ENCODE peak calls at places on chromosomes 5 and 9, in seven cellular contexts. F, X, W, M, K, C and O are unnamed samples.

GRCh38 chr9:126569036-126569435 is 44.7 kb upstream of the LMX1B start:
- DNase-seq in F (no peak), X (no peak), W (no peak), M (no peak), K (no peak), C (no peak), O (no peak)

GRCh38 chr5:147613359-147613758 is 103.5 kb upstream of the DPYSL3 start:
- DNase-seq in F (peak; percentile 43), X (no peak), W (no peak), M (no peak), K (no peak), C (no peak), O (no peak)

GRCh38 chr5:73367650-73368049 is 80.9 kb downstream of the FOXD1 start:
- DNase-seq in F (no peak), X (no peak), W (no peak), M (no peak), K (no peak), C (no peak), O (no peak)

GRCh38 chr5:111747336-111747735 is 9.7 kb downstream of the NREP start:
- DNase-seq in F (no peak), X (no peak), W (no peak), M (no peak), K (no peak), C (no peak), O (no peak)

GRCh38 chr9:122218070-122218884 is 10.5 kb downstream of the LHX6 start:
- DNase-seq in F (no peak), X (no peak), W (no peak), M (no peak), K (no peak), C (no peak), O (no peak)

GRCh38 chr5:81750308-81751008 is 439 bp downstream of the SSBP2 start:
- DNase-seq in F (no peak), X (peak; percentile 56), W (no peak), M (peak; percentile 12), K (peak; percentile 50), C (no peak), O (no peak)

GRCh38 chr5:11268894-11269293 is 507.9 kb upstream of the DAP start:
- DNase-seq in F (no peak), X (no peak), W (no peak), M (no peak), K (no peak), C (no peak), O (no peak)

GRCh38 chr5:105752801-105753200 is 1917.9 kb downstream of the EFNA5 start:
- DNase-seq in F (peak; percentile 10), X (no peak), W (peak; percentile 2), M (no peak), K (no peak), C (no peak), O (no peak)

GRCh38 chr5:61281686-61282085 is 50.4 kb upstream of the ZSWIM6 start:
- DNase-seq in F (no peak), X (no peak), W (no peak), M (no peak), K (no peak), C (no peak), O (no peak)

GRCh38 chr5:140346348-140347221 is at the start of gene HBEGF:
- DNase-seq in F (no peak), X (peak; percentile 72), W (peak; percentile 51), M (peak; percentile 25), K (peak; percentile 92), C (peak; percentile 24), O (peak; percentile 87)

GRCh38 chr5:98772415-98773213 is 849 bp upstream of the RGMB start:
- DNase-seq in F (no peak), X (no peak), W (peak; percentile 64), M (no peak), K (peak; percentile 66), C (peak; percentile 91), O (peak; percentile 78)

GRCh38 chr5:1725641-1726468 is 73.8 kb downstream of the MRPL36 start:
- DNase-seq in F (no peak), X (no peak), W (no peak), M (peak; percentile 0), K (peak; percentile 17), C (no peak), O (no peak)

GRCh38 chr5:81389015-81389414 is 4.9 kb downstream of the ACOT12 start:
- DNase-seq in F (no peak), X (no peak), W (no peak), M (no peak), K (no peak), C (no peak), O (no peak)

GRCh38 chr5:43482490-43483064 is 1.1 kb downstream of the TMEM267 start:
- DNase-seq in F (no peak), X (no peak), W (no peak), M (no peak), K (no peak), C (no peak), O (no peak)

GRCh38 chr9:33164138-33164809 is 2.9 kb downstream of the B4GALT1 start:
- DNase-seq in F (no peak), X (peak; percentile 60), W (no peak), M (no peak), K (no peak), C (no peak), O (no peak)

GRCh38 chr5:61632064-61632463 is 300.0 kb downstream of the ZSWIM6 start:
- DNase-seq in F (no peak), X (no peak), W (no peak), M (no peak), K (no peak), C (no peak), O (no peak)

GRCh38 chr5:74040065-74040551 is 414.1 kb downstream of the ARHGEF28 start:
- DNase-seq in F (peak; percentile 83), X (no peak), W (peak; percentile 61), M (no peak), K (no peak), C (no peak), O (no peak)

GRCh38 chr9:37408933-37409710 is 13.4 kb upstream of the GRHPR start:
- DNase-seq in F (no peak), X (peak; percentile 95), W (no peak), M (peak; percentile 57), K (no peak), C (no peak), O (no peak)

GRCh38 chr5:175696139-175696854 is 38.4 kb downstream of the HRH2 start:
- DNase-seq in F (no peak), X (peak; percentile 33), W (peak; percentile 67), M (peak; percentile 39), K (peak; percentile 77), C (no peak), O (peak; percentile 63)

GRCh38 chr5:10528056-10528816 is 35.6 kb upstream of the ANKRD33B start:
- DNase-seq in F (no peak), X (no peak), W (no peak), M (no peak), K (no peak), C (no peak), O (peak; percentile 39)

GRCh38 chr9:5481744-5482027 is 28.6 kb upstream of the PDCD1LG2 start:
- DNase-seq in F (no peak), X (no peak), W (no peak), M (no peak), K (no peak), C (no peak), O (no peak)

GRCh38 chr9:33104111-33104415 is 27.6 kb upstream of the SMU1 start:
- DNase-seq in F (no peak), X (no peak), W (no peak), M (no peak), K (no peak), C (no peak), O (no peak)

GRCh38 chr5:150428106-150428876 is 15.6 kb upstream of the CD74 start:
- DNase-seq in F (no peak), X (no peak), W (no peak), M (no peak), K (no peak), C (no peak), O (no peak)

GRCh38 chr9:3191715-3192114 is 334.1 kb downstream of the RFX3 start:
- DNase-seq in F (no peak), X (no peak), W (no peak), M (no peak), K (no peak), C (no peak), O (no peak)

GRCh38 chr9:124342946-124343485 is 72.2 kb downstream of the PSMB7 start:
- DNase-seq in F (peak; percentile 47), X (no peak), W (peak; percentile 37), M (no peak), K (peak; percentile 46), C (peak; percentile 70), O (no peak)